ENCODE peak calls at places on chromosomes 1 and 21, in four cellular contexts. One of them, this sample, is unnamed.

GRCh38 chr1:117171900-117172501 is 38.7 kb downstream of the VTCN1 start:
- DNase-seq in K562: no peak
- DNase-seq in WTC11: no peak
- DNase-seq in GM12878: no peak
- DNase-seq in this sample: no peak

GRCh38 chr1:206703647-206704046 is 18.9 kb downstream of the MAPKAPK2 start:
- DNase-seq in WTC11: no peak
- DNase-seq in K562: no peak
- DNase-seq in GM12878: peak; percentile 60
- DNase-seq in this sample: no peak

GRCh38 chr1:225962440-225962975 is 21.5 kb upstream of the LEFTY2 start:
- DNase-seq in K562: peak; percentile 89
- DNase-seq in GM12878: no peak
- DNase-seq in WTC11: peak; percentile 91
- DNase-seq in this sample: peak; percentile 71

GRCh38 chr1:185733818-185734709 is at the start of gene HMCN1:
- DNase-seq in WTC11: peak; percentile 90
- DNase-seq in K562: peak; percentile 35
- DNase-seq in GM12878: no peak
- DNase-seq in this sample: peak; percentile 59

GRCh38 chr1:7380712-7381111 is 390.4 kb upstream of the VAMP3 start:
- DNase-seq in WTC11: no peak
- DNase-seq in GM12878: no peak
- DNase-seq in K562: no peak
- DNase-seq in this sample: peak; percentile 56

GRCh38 chr1:166721145-166721544 is 118.1 kb upstream of the POGK start:
- DNase-seq in GM12878: no peak
- DNase-seq in WTC11: no peak
- DNase-seq in K562: no peak
- DNase-seq in this sample: no peak

GRCh38 chr1:70587803-70588465 is 176.9 kb downstream of the CTH start:
- DNase-seq in K562: no peak
- DNase-seq in GM12878: no peak
- DNase-seq in WTC11: no peak
- DNase-seq in this sample: peak; percentile 51

GRCh38 chr1:243280571-243281129 is 24.8 kb downstream of the SDCCAG8 start:
- DNase-seq in WTC11: no peak
- DNase-seq in GM12878: no peak
- DNase-seq in K562: no peak
- DNase-seq in this sample: no peak

GRCh38 chr1:34101151-34101550 is 63.9 kb downstream of the CSMD2 start:
- DNase-seq in GM12878: no peak
- DNase-seq in K562: no peak
- DNase-seq in WTC11: no peak
- DNase-seq in this sample: no peak

GRCh38 chr1:14846688-14847087 is 248.2 kb downstream of the KAZN start:
- DNase-seq in GM12878: no peak
- DNase-seq in K562: no peak
- DNase-seq in WTC11: no peak
- DNase-seq in this sample: no peak

GRCh38 chr21:45542667-45543370 is 579 bp upstream of the SLC19A1 start:
- DNase-seq in WTC11: peak; percentile 46
- DNase-seq in K562: no peak
- DNase-seq in GM12878: no peak
- DNase-seq in this sample: peak; percentile 62

GRCh38 chr1:200299571-200299970 is 110.3 kb downstream of the ZNF281 start:
- DNase-seq in GM12878: no peak
- DNase-seq in K562: no peak
- DNase-seq in WTC11: no peak
- DNase-seq in this sample: no peak

GRCh38 chr1:84148758-84149157 is 4.7 kb downstream of the PRKACB start:
- DNase-seq in GM12878: no peak
- DNase-seq in WTC11: no peak
- DNase-seq in K562: no peak
- DNase-seq in this sample: no peak

GRCh38 chr1:150387200-150387599 is 23.3 kb downstream of the RPRD2 start:
- DNase-seq in GM12878: no peak
- DNase-seq in K562: no peak
- DNase-seq in WTC11: no peak
- DNase-seq in this sample: no peak

GRCh38 chr1:240737268-240737667 is 125.3 kb upstream of the GREM2 start:
- DNase-seq in K562: no peak
- DNase-seq in GM12878: no peak
- DNase-seq in WTC11: no peak
- DNase-seq in this sample: no peak

GRCh38 chr1:205495237-205495823 is 9.1 kb upstream of the CDK18 start:
- DNase-seq in WTC11: no peak
- DNase-seq in K562: peak; percentile 48
- DNase-seq in GM12878: no peak
- DNase-seq in this sample: no peak

GRCh38 chr1:147636314-147636713 is 34.0 kb downstream of the ACP6 start:
- DNase-seq in K562: no peak
- DNase-seq in GM12878: no peak
- DNase-seq in WTC11: no peak
- DNase-seq in this sample: no peak

GRCh38 chr1:223820515-223820858 is 25.3 kb downstream of the TP53BP2 start:
- DNase-seq in WTC11: no peak
- DNase-seq in K562: no peak
- DNase-seq in GM12878: no peak
- DNase-seq in this sample: no peak

GRCh38 chr1:40849801-40850592 is 12.2 kb downstream of the CITED4 start:
- DNase-seq in K562: peak; percentile 80
- DNase-seq in GM12878: peak; percentile 62
- DNase-seq in WTC11: peak; percentile 77
- DNase-seq in this sample: peak; percentile 78

GRCh38 chr1:47935163-47935562 is 62.0 kb downstream of the TRABD2B start:
- DNase-seq in GM12878: no peak
- DNase-seq in K562: no peak
- DNase-seq in WTC11: no peak
- DNase-seq in this sample: no peak

GRCh38 chr1:47934243-47934805 is 62.9 kb downstream of the TRABD2B start:
- DNase-seq in WTC11: no peak
- DNase-seq in GM12878: no peak
- DNase-seq in K562: no peak
- DNase-seq in this sample: peak; percentile 43

GRCh38 chr1:47932744-47933143 is 64.4 kb downstream of the TRABD2B start:
- DNase-seq in GM12878: no peak
- DNase-seq in K562: no peak
- DNase-seq in WTC11: no peak
- DNase-seq in this sample: no peak

GRCh38 chr1:47930215-47930885 is 66.8 kb downstream of the TRABD2B start:
- DNase-seq in WTC11: no peak
- DNase-seq in GM12878: no peak
- DNase-seq in K562: no peak
- DNase-seq in this sample: peak; percentile 31

DNA sequence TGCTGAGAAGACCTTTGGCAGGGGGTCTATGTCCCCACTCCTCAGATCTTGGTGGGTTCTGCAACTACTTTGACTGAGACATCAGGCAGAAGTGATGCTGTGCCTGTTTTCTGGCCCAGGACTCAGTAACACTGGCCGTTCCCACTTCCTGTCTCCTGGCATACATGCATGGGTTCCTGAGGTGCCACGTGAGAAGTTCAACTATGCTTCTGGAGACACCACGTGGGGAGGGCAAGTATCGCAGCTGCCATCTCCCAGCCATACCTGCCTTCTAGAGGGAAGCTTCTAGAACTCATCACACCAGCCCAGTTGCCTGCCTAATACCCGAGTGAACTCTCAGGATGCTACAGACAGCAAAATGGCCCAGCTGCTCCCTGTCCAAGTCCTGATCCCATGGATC is 65.8 kb downstream of the TRABD2B start:
- DNase-seq in WTC11: peak; percentile 18
- DNase-seq in GM12878: no peak
- DNase-seq in K562: peak; percentile 29
- DNase-seq in this sample: no peak
- TF ChIP-seq USF1 in WTC11: no peak
- TF ChIP-seq USF1 in GM12878: no peak
- TF ChIP-seq USF1 in K562: no peak
- TF ChIP-seq USF1 in this sample: no peak

GRCh38 chr1:11412166-11412565 is 66.8 kb upstream of the DISP3 start:
- DNase-seq in GM12878: no peak
- DNase-seq in WTC11: no peak
- DNase-seq in K562: no peak
- DNase-seq in this sample: no peak

GRCh38 chr1:11406845-11407244 is 72.1 kb upstream of the DISP3 start:
- DNase-seq in K562: no peak
- DNase-seq in GM12878: no peak
- DNase-seq in WTC11: no peak
- DNase-seq in this sample: no peak

DNA sequence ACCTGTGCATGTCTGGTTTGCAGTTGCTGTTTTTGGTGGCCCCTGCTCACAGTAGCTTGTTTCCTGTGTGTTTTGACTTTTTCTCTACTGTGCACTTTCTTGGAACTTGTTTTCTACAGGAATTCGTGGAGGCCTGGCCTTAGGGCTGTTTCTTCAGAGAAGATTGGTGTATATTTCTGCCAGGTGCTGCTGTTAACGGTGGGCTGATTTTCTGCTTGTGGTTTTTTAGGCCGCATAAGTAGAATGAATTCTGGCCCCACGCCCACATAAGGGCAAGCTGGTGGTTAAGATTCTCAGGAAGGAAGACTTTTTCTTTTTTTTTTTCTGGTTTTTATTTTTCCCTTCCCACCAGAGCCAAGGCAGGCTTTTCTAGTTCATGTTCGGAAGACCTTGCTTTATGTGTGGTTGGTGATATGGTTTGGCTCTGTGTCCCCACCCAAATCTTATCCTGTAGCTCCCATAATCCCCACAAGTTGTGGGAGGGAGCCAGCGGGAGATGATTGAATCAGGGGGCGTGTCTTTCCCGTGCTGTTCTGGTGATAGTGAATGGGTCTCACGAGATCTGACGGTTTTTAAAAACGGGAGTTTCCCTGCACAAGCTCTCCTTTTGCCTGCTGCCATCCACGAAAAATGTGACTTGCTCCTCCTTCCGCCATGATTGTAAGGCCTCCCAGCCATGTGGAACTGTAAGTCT is 71.5 kb upstream of the DISP3 start:
- DNase-seq in GM12878: peak; percentile 19
- DNase-seq in WTC11: no peak
- DNase-seq in K562: no peak
- DNase-seq in this sample: no peak
- TF ChIP-seq USF1 in GM12878: no peak
- TF ChIP-seq USF1 in WTC11: no peak
- TF ChIP-seq USF1 in K562: no peak
- TF ChIP-seq USF1 in this sample: no peak

DNA sequence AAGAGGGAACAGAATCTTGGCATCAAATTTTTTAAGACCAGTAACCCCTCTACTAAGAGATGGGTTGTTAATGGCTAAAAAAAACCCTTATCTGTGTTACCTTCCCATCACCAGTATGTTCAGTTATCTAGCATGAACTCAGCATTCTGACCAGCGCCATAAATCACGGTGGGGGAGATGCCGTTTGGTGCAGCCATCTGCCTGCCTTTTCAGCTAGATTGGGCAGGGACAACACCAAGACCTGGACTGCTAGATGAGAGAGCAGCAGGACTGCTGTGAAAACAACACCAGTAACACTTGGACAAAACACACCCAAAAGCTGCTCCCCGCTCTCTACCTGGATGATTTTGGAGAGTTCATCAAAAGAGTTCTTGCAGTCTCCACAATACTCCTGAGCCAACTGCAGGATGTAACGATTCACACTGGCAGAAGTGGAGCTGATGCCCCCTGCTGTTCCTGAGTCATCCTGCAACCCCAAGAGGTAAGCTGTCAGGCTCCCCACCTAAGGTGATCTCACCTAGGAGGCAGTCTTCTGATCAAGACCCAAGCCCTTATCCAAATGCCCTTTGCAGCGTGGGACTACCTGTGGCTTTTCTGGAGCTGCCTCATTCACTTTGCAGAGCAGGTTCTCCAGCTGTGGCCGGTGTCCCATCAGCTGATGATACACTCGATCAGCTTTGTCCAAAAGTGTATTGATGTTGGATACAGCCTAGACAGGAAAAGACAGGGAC is 96.5 kb downstream of the UBR4 start:
- DNase-seq in WTC11: no peak
- DNase-seq in GM12878: no peak
- DNase-seq in K562: peak; percentile 75
- DNase-seq in this sample: peak; percentile 48
- TF ChIP-seq USF1 in WTC11: no peak
- TF ChIP-seq USF1 in GM12878: no peak
- TF ChIP-seq USF1 in K562: no peak
- TF ChIP-seq USF1 in this sample: no peak

GRCh38 chr1:228081578-228082259 is 789 bp upstream of the ARF1 start:
- DNase-seq in WTC11: peak; percentile 42
- DNase-seq in K562: peak; percentile 87
- DNase-seq in GM12878: no peak
- DNase-seq in this sample: peak; percentile 66
- TF ChIP-seq USF1 in WTC11: no peak
- TF ChIP-seq USF1 in K562: no peak
- TF ChIP-seq USF1 in GM12878: no peak
- TF ChIP-seq USF1 in this sample: no peak

GRCh38 chr1:22039594-22040347 is 12.7 kb upstream of the CDC42 start:
- DNase-seq in WTC11: peak; percentile 29
- DNase-seq in K562: peak; percentile 37
- DNase-seq in GM12878: peak; percentile 97
- DNase-seq in this sample: no peak
- TF ChIP-seq USF1 in WTC11: no peak
- TF ChIP-seq USF1 in K562: no peak
- TF ChIP-seq USF1 in GM12878: no peak
- TF ChIP-seq USF1 in this sample: no peak

GRCh38 chr1:218346391-218347204 is 1.5 kb downstream of the TGFB2 start:
- DNase-seq in GM12878: no peak
- DNase-seq in WTC11: peak; percentile 22
- DNase-seq in K562: no peak
- DNase-seq in this sample: no peak
- TF ChIP-seq USF1 in GM12878: no peak
- TF ChIP-seq USF1 in WTC11: no peak
- TF ChIP-seq USF1 in K562: no peak
- TF ChIP-seq USF1 in this sample: no peak

This sample was measured in SK-N-SH.